ENCODE peak calls at places on chromosomes 11 and 22, in eight cellular contexts. I is upper lobe of right lung, T is tibial artery, U is heart left ventricle, R is ovary, K is neural progenitor cell, M is left ventricle myocardium inferior, J is fibroblast of lung. Z is an unnamed sample. For H3K36me3, the result is how much of the 10 kb centered on the place peaks cover.

GRCh38 chr11:69013009-69013951 is at the start of gene MRGPRF:
- DNase-seq in K (peak), M (peak), T (peak), I (peak), U (peak), R (peak), J (peak), Z (peak)

GRCh38 chr11:63595296-63595695 is 18.9 kb downstream of the PLAAT3 start:
- DNase-seq in T (no peak), U (no peak), K (no peak), M (no peak), R (no peak), I (no peak), J (peak), Z (no peak)

GRCh38 chr22:18021431-18021830 is 2.9 kb downstream of the MICAL3 start:
- DNase-seq in J (no peak), R (no peak), T (peak), K (no peak), U (no peak), I (no peak), M (no peak), Z (no peak)

GRCh38 chr22:43811777-43812148 is 342 bp downstream of the EFCAB6 start:
- DNase-seq in M (no peak), I (no peak), R (peak), K (no peak), J (peak), U (no peak), T (no peak), Z (no peak)

GRCh38 chr11:6705905-6706535 is 22.9 kb upstream of the MRPL17 start:
- DNase-seq in J (peak), K (peak), I (no peak), M (no peak), R (no peak), U (no peak), T (no peak), Z (no peak)

GRCh38 chr22:30078320-30079311 is 1.6 kb upstream of the HORMAD2 start:
- DNase-seq in U (no peak), I (peak), K (no peak), M (no peak), R (no peak), J (no peak), T (no peak), Z (no peak)

GRCh38 chr11:2076441-2076840 is 62.7 kb downstream of the IGF2 start:
- DNase-seq in T (no peak), K (no peak), M (no peak), J (no peak), I (no peak), U (no peak), R (no peak), Z (no peak)

GRCh38 chr22:38180841-38181452 is 683 bp downstream of the PLA2G6 start:
- DNase-seq in T (peak), I (peak), J (no peak), R (peak), M (peak), K (no peak), U (peak), Z (peak)

GRCh38 chr11:285894-286220 is 3.1 kb upstream of the PGGHG start:
- DNase-seq in I (no peak), J (no peak), M (no peak), T (peak), R (no peak), U (no peak), K (peak), Z (peak)

GRCh38 chr11:76730887-76731286 is 52.3 kb upstream of the TSKU start:
- DNase-seq in U (no peak), J (no peak), T (no peak), M (no peak), K (no peak), R (no peak), I (no peak), Z (no peak)

GRCh38 chr11:118152020-118152551 is 537 bp downstream of the SCN4B start:
- DNase-seq in T (no peak), K (no peak), M (no peak), U (peak), J (no peak), I (no peak), R (no peak), Z (no peak)

GRCh38 chr11:125387991-125388390 is 108.1 kb downstream of the FEZ1 start:
- DNase-seq in M (no peak), K (no peak), R (no peak), J (no peak), I (no peak), U (no peak), T (no peak), Z (no peak)

GRCh38 chr11:64163951-64164350 is 2.0 kb downstream of the MACROD1 start:
- DNase-seq in K (no peak), M (no peak), I (no peak), U (no peak), T (no peak), R (no peak), J (no peak), Z (no peak)

GRCh38 chr11:114892381-114893197 is 214.3 kb downstream of the NXPE2 start:
- DNase-seq in I (no peak), T (no peak), M (no peak), R (no peak), K (no peak), J (no peak), U (no peak), Z (no peak)

GRCh38 chr22:16949561-16949960 is 58.5 kb downstream of the GAB4 start:
- DNase-seq in U (no peak), T (no peak), K (no peak), I (no peak), J (no peak), M (no peak), R (no peak), Z (no peak)

GRCh38 chr11:134823970-134824369 is 411.9 kb upstream of the B3GAT1 start:
- DNase-seq in I (no peak), R (no peak), J (no peak), U (no peak), M (no peak), K (no peak), T (no peak), Z (no peak)

GRCh38 chr22:42673898-42674390 is 24.8 kb upstream of the CYB5R3 start:
- DNase-seq in T (no peak), U (no peak), K (no peak), J (peak), M (no peak), R (no peak), I (no peak), Z (no peak)

GRCh38 chr11:118804094-118804493 is 13.1 kb upstream of the DDX6 start:
- DNase-seq in M (no peak), K (no peak), R (no peak), J (no peak), T (no peak), I (no peak), U (no peak), Z (no peak)

GRCh38 chr22:39090426-39091064 is 6.5 kb upstream of the APOBEC3H start:
- DNase-seq in U (peak), I (no peak), K (no peak), J (no peak), T (no peak), R (no peak), M (no peak), Z (peak)

GRCh38 chr11:104075091-104075490 is 38.7 kb downstream of the DDI1 start:
- DNase-seq in R (no peak), I (no peak), J (no peak), U (no peak), M (no peak), K (no peak), T (no peak), Z (no peak)

GRCh38 chr11:130131957-130132850 is 27.4 kb upstream of the ST14 start:
- DNase-seq in R (no peak), T (no peak), J (peak), U (no peak), I (no peak), K (peak), M (no peak), Z (no peak)

GRCh38 chr11:76629133-76629852 is 41.3 kb downstream of the LRRC32 start:
- DNase-seq in T (peak), K (no peak), J (peak), R (no peak), M (peak), I (no peak), U (no peak), Z (peak)

GRCh38 chr22:40030757-40031092 is 36.0 kb downstream of the FAM83F start:
- DNase-seq in K (peak), R (no peak), M (no peak), U (no peak), J (no peak), T (no peak), I (peak), Z (no peak)

GRCh38 chr11:31412946-31413345 is 43.3 kb downstream of the DNAJC24 start:
- DNase-seq in I (no peak), U (no peak), R (no peak), T (no peak), J (peak), M (no peak), K (no peak), Z (no peak)

GRCh38 chr22:19631899-19632670 is 82.2 kb upstream of the SEPTIN5 start:
- DNase-seq in U (no peak), T (peak), I (no peak), J (peak), R (no peak), M (no peak), K (peak), Z (no peak)

GRCh38 chr22:17268501-17269223 is 49.4 kb upstream of the ADA2 start:
- DNase-seq in T (no peak), K (peak), J (no peak), M (no peak), R (no peak), U (no peak), I (no peak), Z (no peak)

GRCh38 chr11:133927690-133928627 is 28.8 kb downstream of the IGSF9B start:
- DNase-seq in J (peak), U (peak), K (peak), M (peak), T (peak), I (peak), R (peak), Z (peak)

GRCh38 chr11:61277186-61277972 is 17.7 kb downstream of the VWCE start:
- DNase-seq in R (no peak), M (no peak), K (no peak), T (no peak), J (no peak), I (no peak), U (no peak), Z (no peak)

DNA sequence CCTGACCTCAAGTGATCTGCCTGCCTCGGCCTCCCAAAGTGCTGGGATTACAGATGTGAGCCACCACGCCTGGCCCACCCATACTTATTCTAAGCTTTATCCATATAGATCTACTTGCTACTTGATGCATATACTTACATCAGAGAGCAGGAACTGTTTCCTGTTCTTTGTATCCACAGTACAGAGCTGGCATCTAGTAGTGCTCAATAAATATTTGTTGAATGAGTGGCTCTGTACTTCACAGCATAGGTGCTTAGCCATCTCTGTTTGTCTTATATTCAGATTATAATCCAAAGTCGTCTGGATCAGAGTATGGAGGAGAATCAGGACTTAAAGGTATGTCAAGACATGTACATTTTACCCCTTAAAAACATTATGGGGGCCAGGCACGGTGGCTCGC is 38.6 kb upstream of the DLAT start:
- DNase-seq in I (no peak), M (no peak), U (no peak), T (no peak), K (no peak), J (no peak), R (no peak), Z (no peak)
- H3K27ac ChIP-seq in I (no peak), M (no peak), U (no peak), T (no peak), K (no peak), J (no peak), R (no peak), Z (no peak)

DNA sequence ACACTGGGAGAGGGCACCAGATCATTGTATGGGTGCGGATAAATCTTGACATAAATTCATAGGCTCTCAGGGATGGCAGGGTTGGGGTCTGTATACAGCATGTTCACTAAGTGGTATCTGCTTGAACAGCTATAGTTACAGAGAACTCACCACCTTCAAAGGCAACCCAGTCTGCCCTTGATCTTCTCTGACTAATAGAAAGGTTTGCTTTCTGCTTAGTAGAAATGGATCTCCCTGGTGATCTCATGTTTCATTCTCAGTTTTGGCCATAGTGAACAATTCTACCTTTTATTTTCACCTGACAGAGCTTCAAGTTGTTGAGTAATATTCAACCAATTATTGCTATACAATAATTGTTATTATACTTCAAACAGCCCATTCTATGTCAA is 32.4 kb downstream of the CNTF start:
- DNase-seq in K (no peak), I (no peak), U (no peak), J (no peak), M (no peak), R (no peak), T (no peak), Z (no peak)
- H3K36me3 ChIP-seq in K (under half), I (under half), U (under half), J (under half), M (under half), R (under half), T (under half), Z (under half)

GRCh38 chr11:78065239-78065638 is 1.6 kb downstream of the THRSP start:
- DNase-seq in I (no peak), R (no peak), J (no peak), T (no peak), M (no peak), U (no peak), K (no peak), Z (no peak)
- H3K4me3 ChIP-seq in I (no peak), R (no peak), J (no peak), T (no peak), M (no peak), U (no peak), K (no peak), Z (peak)

GRCh38 chr22:35352214-35353111 is 28.4 kb upstream of the HMOX1 start:
- DNase-seq in J (peak), I (peak), U (peak), R (no peak), M (peak), K (peak), T (peak), Z (peak)

GRCh38 chr22:35349368-35349703 is 31.6 kb upstream of the HMOX1 start:
- DNase-seq in K (no peak), J (no peak), U (peak), R (no peak), T (no peak), M (no peak), I (no peak), Z (no peak)

GRCh38 chr22:35349704-35350538 is 31.0 kb upstream of the HMOX1 start:
- DNase-seq in U (peak), R (peak), M (no peak), J (peak), K (peak), T (no peak), I (peak), Z (no peak)

GRCh38 chr22:35348703-35349102 is 32.2 kb upstream of the HMOX1 start:
- DNase-seq in R (no peak), M (no peak), I (no peak), J (no peak), K (no peak), T (no peak), U (peak), Z (no peak)

GRCh38 chr22:35350539-35351503 is 30.1 kb upstream of the HMOX1 start:
- DNase-seq in M (peak), R (peak), U (peak), K (peak), I (peak), T (peak), J (peak), Z (peak)
- H3K27ac ChIP-seq in M (peak), R (peak), U (peak), K (no peak), I (peak), T (peak), J (peak), Z (peak)

DNA sequence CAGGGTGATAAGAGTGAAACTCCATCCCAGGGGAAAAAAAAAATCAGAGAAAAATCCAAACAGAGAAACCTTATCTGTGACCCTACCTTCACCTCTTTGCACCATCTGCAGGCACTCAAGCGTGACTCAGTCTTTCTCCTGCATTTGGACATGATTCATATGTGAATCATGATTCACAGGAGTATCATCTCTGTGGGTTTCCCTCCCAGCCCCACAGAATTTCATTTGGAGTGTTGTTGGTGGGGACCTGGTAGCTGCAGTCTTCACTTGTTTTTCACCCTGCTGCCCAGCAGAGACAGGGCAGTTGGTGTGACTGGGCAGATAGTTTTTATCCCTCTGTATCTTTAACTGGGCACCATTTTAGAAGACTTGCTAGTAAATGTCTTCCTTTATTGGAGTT is 75.7 kb downstream of the DEPDC5 start:
- DNase-seq in T (no peak), U (no peak), M (no peak), R (peak), K (no peak), I (no peak), J (peak), Z (no peak)
- H3K36me3 ChIP-seq in T (under half), U (under half), M (half or more), R (under half), K (under half), I (under half), J (under half), Z (half or more)

GRCh38 chr11:65576867-65577755 is 1.3 kb downstream of the EHBP1L1 start:
- DNase-seq in I (peak), J (peak), M (peak), K (no peak), R (peak), T (peak), U (peak), Z (peak)
- H3K4me3 ChIP-seq in I (peak), J (peak), M (peak), K (no peak), R (peak), T (peak), U (peak), Z (peak)

GRCh38 chr11:19395050-19395449 is 154.3 kb upstream of the E2F8 start:
- DNase-seq in K (no peak), J (no peak), T (no peak), U (no peak), I (no peak), M (no peak), R (no peak), Z (no peak)

GRCh38 chr11:19393941-19394340 is 153.2 kb upstream of the E2F8 start:
- DNase-seq in I (no peak), M (no peak), K (no peak), J (peak), U (no peak), T (no peak), R (no peak), Z (no peak)

GRCh38 chr11:19392321-19392720 is 151.6 kb upstream of the E2F8 start:
- DNase-seq in I (no peak), U (no peak), T (peak), M (no peak), K (no peak), J (no peak), R (no peak), Z (no peak)

GRCh38 chr11:19393119-19393518 is 152.4 kb upstream of the E2F8 start:
- DNase-seq in T (no peak), M (no peak), R (no peak), J (no peak), I (no peak), U (no peak), K (no peak), Z (no peak)

GRCh38 chr11:19394525-19395016 is 153.8 kb upstream of the E2F8 start:
- DNase-seq in J (no peak), U (no peak), T (no peak), K (no peak), R (no peak), I (no peak), M (no peak), Z (no peak)
- H3K27ac ChIP-seq in J (no peak), U (no peak), T (no peak), K (no peak), R (no peak), I (no peak), M (no peak), Z (no peak)

DNA sequence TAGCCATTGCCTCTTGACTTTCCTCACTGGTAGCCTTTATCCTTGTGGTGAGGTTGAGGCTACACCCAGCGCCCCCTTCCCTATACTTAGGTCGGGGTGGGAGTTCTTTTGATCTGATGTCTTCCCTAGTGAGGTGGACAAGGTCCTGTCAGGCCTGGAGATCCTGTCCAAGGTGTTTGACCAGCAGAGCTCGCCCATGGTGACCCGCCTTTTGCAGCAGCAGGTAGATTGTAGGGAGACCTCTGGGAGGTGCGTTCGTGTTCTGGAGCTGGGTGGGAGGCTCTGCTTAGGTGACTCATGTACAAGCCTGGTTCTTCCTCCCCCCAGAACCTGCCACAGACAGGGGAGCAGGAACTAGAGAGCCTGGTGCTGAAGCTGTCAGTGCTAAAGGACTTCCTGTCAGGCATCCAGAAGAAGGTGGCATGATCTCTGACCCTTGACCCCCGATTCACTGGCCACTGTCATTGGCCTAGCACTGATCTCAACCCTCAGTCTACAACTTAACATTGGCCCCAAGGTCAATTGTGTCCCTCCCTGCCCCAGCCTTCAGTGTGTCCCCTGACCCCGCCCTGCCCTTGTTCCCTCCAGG is 4.9 kb downstream of the INPPL1 start:
- DNase-seq in U (no peak), M (no peak), T (no peak), K (no peak), R (no peak), J (no peak), I (peak), Z (no peak)
- H3K36me3 ChIP-seq in U (under half), M (half or more), T (half or more), K (under half), R (under half), J (half or more), I (half or more), Z (under half)